ENCODE peak calls at places on chromosomes 1 and 21, in four cellular contexts. V, S, M and A are unnamed samples.

GRCh38 chr1:26582836-26583460 is 53.4 kb downstream of the RPS6KA1 start:
- DNase-seq in V (no peak), S (no peak), M (no peak), A (no peak)

GRCh38 chr1:37442139-37442538 is 32.2 kb upstream of the ZC3H12A start:
- DNase-seq in V (no peak), S (no peak), M (no peak), A (no peak)

GRCh38 chr1:57279909-57280666 is 143.8 kb downstream of the DAB1 start:
- DNase-seq in V (no peak), S (no peak), M (no peak), A (no peak)

GRCh38 chr1:244046907-244047738 is 4.0 kb upstream of the ZBTB18 start:
- DNase-seq in V (no peak), S (peak; percentile 28), M (no peak), A (no peak)

GRCh38 chr1:87968259-87968955 is 639.7 kb downstream of the LMO4 start:
- DNase-seq in V (no peak), S (no peak), M (no peak), A (peak; percentile 32)

GRCh38 chr1:160353223-160353622 is 10.0 kb downstream of the NCSTN start:
- DNase-seq in V (no peak), S (no peak), M (no peak), A (no peak)

GRCh38 chr1:212665241-212666115 is 34.2 kb downstream of the BATF3 start:
- DNase-seq in V (peak; percentile 95), S (peak; percentile 88), M (peak; percentile 32), A (peak; percentile 93)

GRCh38 chr1:228410671-228411070 is 4.0 kb upstream of the TRIM11 start:
- DNase-seq in V (no peak), S (no peak), M (no peak), A (no peak)

GRCh38 chr21:29287383-29287782 is 11.3 kb upstream of the BACH1 start:
- DNase-seq in V (no peak), S (no peak), M (no peak), A (no peak)

GRCh38 chr1:43021547-43022474 is 63.1 kb upstream of the SLC2A1 start:
- DNase-seq in V (no peak), S (no peak), M (no peak), A (no peak)

GRCh38 chr21:14734191-14734590 is 188.1 kb upstream of the SAMSN1 start:
- DNase-seq in V (no peak), S (no peak), M (no peak), A (no peak)

GRCh38 chr1:31977361-31978131 is 36.1 kb upstream of the KHDRBS1 start:
- DNase-seq in V (peak; percentile 68), S (peak; percentile 80), M (peak; percentile 51), A (peak; percentile 67)

GRCh38 chr1:150836129-150836773 is 28.2 kb upstream of the CTSK start:
- DNase-seq in V (no peak), S (no peak), M (no peak), A (no peak)

GRCh38 chr1:50704126-50704525 is 255.9 kb downstream of the FAF1 start:
- DNase-seq in V (no peak), S (peak; percentile 70), M (peak; percentile 64), A (no peak)

GRCh38 chr1:97097404-97097925 is 375.9 kb downstream of the PTBP2 start:
- DNase-seq in V (no peak), S (no peak), M (no peak), A (no peak)

GRCh38 chr21:45225041-45225740 is 62.5 kb downstream of the POFUT2 start:
- DNase-seq in V (no peak), S (no peak), M (no peak), A (no peak)

GRCh38 chr21:42145569-42146250 is 73.2 kb upstream of the ABCG1 start:
- DNase-seq in V (peak; percentile 74), S (peak; percentile 68), M (peak; percentile 92), A (peak; percentile 70)

GRCh38 chr1:53390736-53391135 is 62.9 kb upstream of the LRP8 start:
- DNase-seq in V (no peak), S (no peak), M (no peak), A (no peak)

GRCh38 chr1:206821493-206821892 is 43.9 kb upstream of the IL20 start:
- DNase-seq in V (no peak), S (no peak), M (no peak), A (no peak)

GRCh38 chr1:225597926-225598575 is 54.9 kb downstream of the ENAH start:
- DNase-seq in V (no peak), S (no peak), M (no peak), A (no peak)

GRCh38 chr1:189851806-189852367 is 625.8 kb downstream of the BRINP3 start:
- DNase-seq in V (no peak), S (no peak), M (no peak), A (no peak)

GRCh38 chr1:117659565-117660264 is 53.9 kb downstream of the TENT5C start:
- DNase-seq in V (no peak), S (peak; percentile 94), M (no peak), A (no peak)

GRCh38 chr1:162080472-162081015 is 11.1 kb downstream of the NOS1AP start:
- DNase-seq in V (no peak), S (no peak), M (no peak), A (no peak)

GRCh38 chr21:45299864-45300785 is 12.4 kb upstream of the POFUT2 start:
- DNase-seq in V (no peak), S (no peak), M (no peak), A (no peak)

GRCh38 chr1:208782186-208782585 is 538.0 kb upstream of the PLXNA2 start:
- DNase-seq in V (no peak), S (no peak), M (no peak), A (no peak)

GRCh38 chr21:25735895-25736597 is 1.3 kb downstream of the GABPA start:
- DNase-seq in V (no peak), S (peak; percentile 71), M (no peak), A (no peak)

GRCh38 chr1:205774277-205775014 is 836 bp downstream of the RAB29 start:
- DNase-seq in V (peak; percentile 59), S (peak; percentile 65), M (peak; percentile 45), A (peak; percentile 37)

GRCh38 chr1:222081859-222082258 is 340.0 kb upstream of the DUSP10 start:
- DNase-seq in V (no peak), S (no peak), M (no peak), A (no peak)

GRCh38 chr1:31549807-31550620 is 26.3 kb upstream of the TINAGL1 start:
- DNase-seq in V (no peak), S (no peak), M (no peak), A (no peak)

GRCh38 chr1:157472302-157472701 is 80.0 kb downstream of the FCRL5 start:
- DNase-seq in V (no peak), S (no peak), M (no peak), A (no peak)

DNA sequence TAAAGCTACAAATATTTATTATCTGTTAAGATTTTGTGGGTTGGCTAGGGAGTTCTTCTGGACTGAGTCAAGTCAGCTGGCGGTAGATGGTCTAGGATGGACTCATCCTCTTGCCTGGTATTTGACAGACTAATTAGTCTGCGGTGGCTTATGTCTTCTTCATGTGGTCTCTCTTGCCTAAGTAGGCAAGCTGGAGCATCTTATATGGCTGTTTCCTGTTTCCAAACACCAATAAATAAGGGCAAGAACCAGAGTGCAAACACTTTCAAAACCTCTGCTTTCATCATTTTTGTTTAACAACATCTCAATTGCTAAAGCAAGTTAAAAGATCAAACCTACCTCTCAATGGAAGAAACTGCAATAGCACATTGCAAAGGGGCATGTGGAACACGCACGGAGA is 484.8 kb downstream of the PTPRC start:
- DNase-seq in V (no peak), S (no peak), M (no peak), A (no peak)
- TF ChIP-seq TEAD4 in V (no peak), S (no peak), M (peak; percentile 43), A (no peak)

GRCh38 chr1:201807958-201808632 is 20.9 kb upstream of the IPO9 start:
- DNase-seq in V (no peak), S (no peak), M (no peak), A (no peak)
- TF ChIP-seq CTCF in V (no peak), S (no peak), M (no peak), A (no peak)

GRCh38 chr21:34971656-34972055 is 77.4 kb downstream of the RUNX1 start:
- DNase-seq in V (no peak), S (no peak), M (no peak), A (no peak)

GRCh38 chr21:34973685-34974084 is 75.4 kb downstream of the RUNX1 start:
- DNase-seq in V (no peak), S (peak; percentile 51), M (no peak), A (no peak)

GRCh38 chr21:34970566-34970965 is 78.5 kb downstream of the RUNX1 start:
- DNase-seq in V (no peak), S (no peak), M (no peak), A (no peak)

GRCh38 chr21:34977333-34977732 is 71.8 kb downstream of the RUNX1 start:
- DNase-seq in V (no peak), S (no peak), M (no peak), A (no peak)

DNA sequence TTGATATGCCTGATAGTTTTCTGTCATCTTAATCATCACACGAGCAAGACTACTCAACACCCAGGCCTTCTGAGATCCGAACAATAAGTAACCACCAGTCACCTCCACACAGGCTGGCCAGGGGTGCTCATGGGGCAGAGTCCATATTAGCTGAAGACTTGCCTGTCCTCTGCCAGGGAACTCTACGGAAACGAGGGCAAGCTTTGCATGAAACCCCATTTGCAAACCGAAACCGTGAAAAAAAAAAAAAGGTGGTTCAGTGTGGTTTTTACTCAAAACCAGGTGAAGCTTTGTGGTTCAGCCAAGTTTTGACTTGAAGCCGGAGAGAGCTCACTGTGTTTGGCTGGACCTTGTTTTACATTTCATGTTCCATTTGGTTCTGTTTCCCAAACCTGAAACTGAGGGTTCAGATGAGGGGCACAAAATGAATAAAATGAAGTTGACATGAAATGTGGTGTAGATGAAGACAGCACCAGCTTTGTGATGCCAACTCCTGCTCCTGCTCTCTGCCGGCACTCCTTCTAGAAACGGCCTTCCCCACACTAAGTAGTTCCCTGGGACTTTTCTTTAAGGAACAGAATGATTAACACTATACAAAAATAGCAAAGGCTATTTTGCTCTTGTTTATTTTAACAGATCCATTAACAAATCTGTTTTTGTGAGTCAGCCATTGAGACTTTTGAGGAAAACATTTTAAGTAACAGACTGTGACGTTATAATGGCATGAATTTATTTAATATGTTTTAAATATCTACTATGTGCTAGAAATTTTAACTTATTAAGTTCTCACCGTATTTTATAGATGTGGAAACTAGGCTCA is 74.7 kb downstream of the RUNX1 start:
- DNase-seq in V (no peak), S (no peak), M (no peak), A (no peak)
- TF ChIP-seq TEAD4 in V (no peak), S (no peak), M (no peak), A (no peak)

GRCh38 chr21:40512590-40512989 is 334.4 kb downstream of the DSCAM start:
- DNase-seq in V (peak; percentile 91), S (peak; percentile 48), M (peak; percentile 33), A (peak; percentile 73)
- TF ChIP-seq CTCF in V (peak; percentile 74), S (peak; percentile 75), M (peak; percentile 39), A (peak; percentile 93)

DNA sequence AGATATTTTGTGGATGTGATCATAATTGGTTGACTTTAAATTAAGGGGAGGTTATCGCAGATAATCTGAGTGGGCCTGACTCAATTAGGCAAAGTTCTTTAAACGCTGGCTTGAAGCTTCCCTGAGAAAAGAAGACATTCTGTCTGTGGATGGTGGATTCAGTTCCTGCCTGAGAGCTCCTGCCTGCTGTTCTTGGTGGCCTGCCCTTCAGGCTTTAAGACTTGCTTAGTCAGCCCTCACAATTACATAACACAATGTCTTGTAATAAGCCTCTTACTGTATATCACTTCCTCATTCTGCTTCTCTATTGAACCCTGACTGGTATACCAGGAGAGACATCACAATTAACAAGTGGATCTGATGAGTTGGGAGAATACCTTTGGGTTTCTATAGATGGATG is 50.2 kb downstream of the KCNJ6 start:
- DNase-seq in V (no peak), S (no peak), M (no peak), A (no peak)
- TF ChIP-seq TEAD4 in V (no peak), S (no peak), M (no peak), A (no peak)